ENCODE peak calls at places on chromosomes 11 and 22, in eight cellular contexts. G is colonic mucosa, C is AG10803, Z is esophagus muscularis mucosa, O is WERI-Rb-1, V is lower lobe of right lung, H is natural killer cell, F is fibroblast of lung. L is an unnamed sample.
A peak's percentile ranks its signal among the peaks of the same experiment; 100 is the strongest.

GRCh38 chr11:115385211-115385610 is 119.0 kb downstream of the CADM1 start:
- DNase-seq in Z (no peak), F (peak; percentile 61), H (no peak), V (no peak), C (no peak), G (no peak), O (no peak), L (no peak)

GRCh38 chr11:65132988-65133700 is 1.2 kb downstream of the SYVN1 start:
- DNase-seq in V (peak; percentile 85), H (no peak), F (no peak), C (no peak), Z (no peak), G (peak; percentile 94), O (peak; percentile 62), L (no peak)

GRCh38 chr22:17083811-17084540 is 824 bp upstream of the IL17RA start:
- DNase-seq in H (no peak), Z (no peak), O (no peak), G (no peak), C (no peak), F (no peak), V (no peak), L (no peak)

GRCh38 chr22:48642550-48642949 is 1185.1 kb downstream of the BRD1 start:
- DNase-seq in V (no peak), C (no peak), H (no peak), O (no peak), F (no peak), G (no peak), Z (no peak), L (no peak)

GRCh38 chr22:23068096-23068831 is 2.1 kb upstream of the GNAZ start:
- DNase-seq in G (no peak), H (peak; percentile 12), Z (no peak), F (no peak), V (peak; percentile 43), O (peak; percentile 3), C (no peak), L (no peak)

GRCh38 chr11:130427581-130428211 is 713 bp downstream of the ADAMTS8 start:
- DNase-seq in Z (no peak), V (peak; percentile 42), H (no peak), O (peak; percentile 70), F (no peak), C (no peak), G (no peak), L (no peak)

GRCh38 chr11:12995211-12995610 is 13.9 kb upstream of the RASSF10 start:
- DNase-seq in V (no peak), C (peak; percentile 87), Z (no peak), H (no peak), G (no peak), O (no peak), F (peak; percentile 78), L (peak; percentile 92)

GRCh38 chr22:44621401-44622146 is 80.4 kb upstream of the PRR5 start:
- DNase-seq in C (no peak), V (no peak), Z (no peak), F (no peak), G (no peak), O (no peak), H (no peak), L (no peak)

GRCh38 chr11:62402226-62402625 is 16.6 kb upstream of the SCGB1A1 start:
- DNase-seq in C (peak; percentile 45), G (peak; percentile 61), H (no peak), Z (no peak), F (no peak), V (peak; percentile 71), O (no peak), L (no peak)

GRCh38 chr11:110093407-110094297 is 460 bp downstream of the ZC3H12C start:
- DNase-seq in V (peak; percentile 73), Z (no peak), O (peak; percentile 47), C (peak; percentile 68), H (no peak), G (peak; percentile 54), F (peak; percentile 51), L (peak; percentile 80)

GRCh38 chr22:30582788-30583575 is 8.5 kb upstream of the GAL3ST1 start:
- DNase-seq in C (no peak), V (no peak), Z (no peak), O (no peak), F (no peak), G (no peak), H (no peak), L (no peak)

GRCh38 chr22:35230839-35231584 is 26.3 kb upstream of the HMGXB4 start:
- DNase-seq in C (no peak), G (peak; percentile 27), H (no peak), O (peak; percentile 58), V (no peak), Z (no peak), F (no peak), L (no peak)

GRCh38 chr11:116595305-116595880 is 177.4 kb downstream of the BUD13 start:
- DNase-seq in O (peak; percentile 80), G (no peak), F (no peak), Z (no peak), V (no peak), H (no peak), C (no peak), L (no peak)

GRCh38 chr22:38770257-38770949 is 14.6 kb upstream of the SUN2 start:
- DNase-seq in O (no peak), V (no peak), H (no peak), Z (no peak), G (no peak), C (no peak), F (no peak), L (no peak)

GRCh38 chr11:94876645-94877445 is 96.5 kb downstream of the CWC15 start:
- DNase-seq in G (peak; percentile 56), V (peak; percentile 72), O (no peak), H (peak; percentile 35), C (peak; percentile 93), Z (peak; percentile 95), F (peak; percentile 97), L (peak; percentile 97)

GRCh38 chr11:94885133-94885532 is 88.2 kb downstream of the CWC15 start:
- DNase-seq in C (peak; percentile 50), G (no peak), O (peak; percentile 19), V (no peak), Z (no peak), F (peak; percentile 81), H (no peak), L (no peak)

GRCh38 chr11:125429174-125429707 is 66.8 kb downstream of the FEZ1 start:
- DNase-seq in V (peak; percentile 59), G (peak; percentile 40), Z (no peak), C (peak; percentile 50), F (peak; percentile 46), H (peak; percentile 25), O (peak; percentile 81), L (peak; percentile 71)
- TF ChIP-seq CTCF in V (peak; percentile 52), G (peak; percentile 37), Z (peak; percentile 55), C (peak; percentile 82), F (peak; percentile 81), H (peak; percentile 50), O (peak; percentile 93), L (peak; percentile 87)

GRCh38 chr11:36069576-36070214 is 125.8 kb downstream of the LDLRAD3 start:
- DNase-seq in H (no peak), V (no peak), Z (no peak), F (no peak), G (no peak), C (no peak), O (peak; percentile 32), L (no peak)
- TF ChIP-seq CTCF in H (no peak), V (no peak), Z (no peak), F (no peak), G (no peak), C (no peak), O (peak; percentile 54), L (no peak)

GRCh38 chr11:75242722-75243600 is 2.4 kb downstream of the TPBGL start:
- DNase-seq in C (no peak), O (peak; percentile 15), Z (no peak), G (no peak), H (no peak), V (no peak), F (no peak), L (no peak)

GRCh38 chr11:75241036-75241905 is 697 bp downstream of the TPBGL start:
- DNase-seq in C (peak; percentile 72), Z (no peak), F (peak; percentile 74), G (peak; percentile 86), H (peak; percentile 90), O (peak; percentile 84), V (peak; percentile 89), L (peak; percentile 80)

GRCh38 chr11:75240381-75241035 is at the start of gene TPBGL:
- DNase-seq in H (no peak), Z (no peak), G (no peak), F (peak; percentile 6), C (no peak), V (no peak), O (peak; percentile 61), L (no peak)

GRCh38 chr11:75244052-75244814 is 3.7 kb downstream of the TPBGL start:
- DNase-seq in C (no peak), F (no peak), Z (no peak), V (no peak), G (no peak), O (peak; percentile 5), H (no peak), L (no peak)

DNA sequence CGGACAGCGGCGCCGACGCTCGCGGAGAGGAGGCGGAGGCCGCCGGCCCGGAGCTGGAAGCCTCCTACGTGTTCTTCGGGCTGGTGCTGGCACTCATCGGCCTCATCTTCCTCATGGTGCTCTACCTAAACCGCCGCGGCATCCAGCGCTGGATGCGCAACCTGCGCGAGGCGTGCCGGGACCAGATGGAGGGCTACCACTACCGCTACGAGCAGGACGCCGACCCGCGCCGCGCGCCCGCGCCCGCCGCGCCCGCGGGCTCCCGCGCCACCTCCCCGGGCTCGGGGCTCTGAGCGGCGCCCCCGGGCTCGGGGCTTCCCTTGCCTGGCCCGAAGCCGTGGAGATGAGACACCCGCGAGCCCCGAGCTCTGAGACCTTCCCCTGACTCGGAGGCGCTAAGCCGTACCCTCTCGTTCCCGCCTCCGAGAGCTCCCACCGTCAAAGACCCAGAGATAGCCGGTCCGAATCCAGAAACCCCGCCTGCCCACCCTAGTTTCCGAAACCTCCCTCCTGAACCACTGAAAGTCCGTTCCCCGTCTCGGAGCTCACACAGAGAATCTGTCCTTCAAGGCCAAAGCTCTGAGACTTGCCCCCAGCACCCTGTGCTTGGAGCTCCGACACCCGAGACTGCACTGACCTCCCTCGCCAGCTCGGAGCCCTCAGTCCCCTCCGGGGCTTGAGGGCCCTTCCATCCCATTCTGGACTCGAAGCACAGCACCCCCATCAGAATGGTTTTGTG is 1.5 kb downstream of the TPBGL start:
- DNase-seq in C (no peak), Z (no peak), G (no peak), O (no peak), H (no peak), V (no peak), F (no peak), L (no peak)
- TF ChIP-seq CTCF in C (no peak), Z (no peak), G (no peak), O (no peak), H (no peak), V (no peak), F (no peak), L (no peak)

GRCh38 chr11:127412234-127412633 is 411.7 kb upstream of the KIRREL3 start:
- DNase-seq in O (no peak), F (no peak), H (no peak), V (no peak), G (no peak), C (no peak), Z (no peak), L (no peak)

GRCh38 chr11:127412722-127413121 is 412.2 kb upstream of the KIRREL3 start:
- DNase-seq in C (no peak), F (no peak), Z (no peak), H (no peak), O (no peak), G (no peak), V (no peak), L (no peak)

DNA sequence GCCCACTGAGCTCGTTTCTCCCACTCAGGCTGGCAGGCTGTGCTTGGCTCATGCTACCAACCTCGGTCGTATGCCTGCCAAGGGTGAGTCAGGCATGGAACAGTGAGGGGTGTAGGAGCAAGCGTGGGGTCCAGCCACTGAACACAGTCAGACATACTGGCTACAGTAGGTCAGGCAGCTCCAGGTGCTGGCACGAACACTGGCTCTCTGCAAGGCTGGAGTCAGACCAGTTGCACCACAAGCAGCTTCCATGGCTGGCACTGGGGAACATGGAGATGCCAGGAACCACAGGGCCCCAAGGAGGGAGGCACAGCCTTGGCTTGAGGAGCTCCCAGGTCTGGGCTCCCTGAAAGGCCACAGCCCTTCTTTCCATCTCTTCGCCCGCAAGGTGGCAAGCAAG is 410.7 kb upstream of the KIRREL3 start:
- DNase-seq in O (no peak), V (no peak), G (no peak), H (no peak), Z (no peak), F (no peak), C (no peak), L (no peak)
- TF ChIP-seq CTCF in O (no peak), V (no peak), G (no peak), H (no peak), Z (no peak), F (no peak), C (no peak), L (no peak)

L was measured in cardiac fibroblast.